ENCODE peak calls at places on chromosome 7, in six cellular contexts. One of them, this sample, is unnamed.
A peak's percentile ranks its signal among the peaks of the same experiment; 100 is the strongest.

GRCh38 chr7:3309140-3309539 is 8.1 kb downstream of the SDK1 start:
- DNase-seq in adrenal gland: no peak
- DNase-seq in ovary: no peak
- DNase-seq in HCT116: no peak
- DNase-seq in A549: no peak
- DNase-seq in transverse colon: no peak
- DNase-seq in this sample: no peak

GRCh38 chr7:120421151-120421651 is 148.2 kb downstream of the KCND2 start:
- DNase-seq in A549: no peak
- DNase-seq in HCT116: no peak
- DNase-seq in ovary: no peak
- DNase-seq in adrenal gland: no peak
- DNase-seq in transverse colon: no peak
- DNase-seq in this sample: no peak

GRCh38 chr7:120802751-120803150 is 55.2 kb downstream of the TSPAN12 start:
- DNase-seq in ovary: no peak
- DNase-seq in HCT116: no peak
- DNase-seq in A549: no peak
- DNase-seq in adrenal gland: no peak
- DNase-seq in transverse colon: no peak
- DNase-seq in this sample: no peak

GRCh38 chr7:155670521-155670920 is 26.1 kb downstream of the RBM33 start:
- DNase-seq in A549: no peak
- DNase-seq in transverse colon: no peak
- DNase-seq in adrenal gland: no peak
- DNase-seq in HCT116: no peak
- DNase-seq in ovary: no peak
- DNase-seq in this sample: no peak

GRCh38 chr7:136551618-136552017 is 316.8 kb upstream of the CHRM2 start:
- DNase-seq in transverse colon: no peak
- DNase-seq in HCT116: no peak
- DNase-seq in A549: no peak
- DNase-seq in adrenal gland: no peak
- DNase-seq in ovary: no peak
- DNase-seq in this sample: no peak

GRCh38 chr7:16660702-16661464 is 14.9 kb downstream of the BZW2 start:
- DNase-seq in A549: peak; percentile 45
- DNase-seq in ovary: no peak
- DNase-seq in HCT116: no peak
- DNase-seq in adrenal gland: no peak
- DNase-seq in transverse colon: no peak
- DNase-seq in this sample: no peak

GRCh38 chr7:88115258-88116195 is 104.3 kb downstream of the SRI start:
- DNase-seq in A549: no peak
- DNase-seq in adrenal gland: no peak
- DNase-seq in transverse colon: no peak
- DNase-seq in HCT116: no peak
- DNase-seq in ovary: no peak
- DNase-seq in this sample: no peak

GRCh38 chr7:18357691-18358090 is 137.9 kb upstream of the HDAC9 start:
- DNase-seq in transverse colon: no peak
- DNase-seq in A549: peak; percentile 8
- DNase-seq in adrenal gland: no peak
- DNase-seq in ovary: no peak
- DNase-seq in HCT116: no peak
- DNase-seq in this sample: no peak

GRCh38 chr7:75866497-75867389 is 12.1 kb upstream of the RHBDD2 start:
- DNase-seq in transverse colon: peak; percentile 54
- DNase-seq in A549: peak; percentile 77
- DNase-seq in ovary: peak; percentile 54
- DNase-seq in adrenal gland: peak; percentile 70
- DNase-seq in HCT116: peak; percentile 48
- DNase-seq in this sample: no peak

GRCh38 chr7:95589031-95589430 is 7.3 kb downstream of the PDK4 start:
- DNase-seq in A549: no peak
- DNase-seq in adrenal gland: no peak
- DNase-seq in transverse colon: no peak
- DNase-seq in HCT116: no peak
- DNase-seq in ovary: no peak
- DNase-seq in this sample: no peak

GRCh38 chr7:2299131-2299829 is 15.0 kb downstream of the SNX8 start:
- DNase-seq in adrenal gland: no peak
- DNase-seq in A549: no peak
- DNase-seq in transverse colon: no peak
- DNase-seq in ovary: no peak
- DNase-seq in HCT116: no peak
- DNase-seq in this sample: no peak

GRCh38 chr7:112129655-112130323 is 76.4 kb downstream of the DOCK4 start:
- DNase-seq in transverse colon: no peak
- DNase-seq in A549: no peak
- DNase-seq in ovary: no peak
- DNase-seq in adrenal gland: peak; percentile 26
- DNase-seq in HCT116: no peak
- DNase-seq in this sample: no peak

GRCh38 chr7:142636751-142637150 is 112.5 kb upstream of the PRSS1 start:
- DNase-seq in adrenal gland: no peak
- DNase-seq in transverse colon: no peak
- DNase-seq in ovary: no peak
- DNase-seq in A549: no peak
- DNase-seq in HCT116: no peak
- DNase-seq in this sample: no peak

GRCh38 chr7:119175916-119176627 is 951.6 kb downstream of the ANKRD7 start:
- DNase-seq in transverse colon: no peak
- DNase-seq in A549: peak; percentile 78
- DNase-seq in adrenal gland: peak; percentile 54
- DNase-seq in ovary: no peak
- DNase-seq in HCT116: peak; percentile 83
- DNase-seq in this sample: no peak

GRCh38 chr7:70764004-70764691 is 367.8 kb upstream of the GALNT17 start:
- DNase-seq in transverse colon: no peak
- DNase-seq in HCT116: no peak
- DNase-seq in adrenal gland: no peak
- DNase-seq in A549: no peak
- DNase-seq in ovary: no peak
- DNase-seq in this sample: no peak

GRCh38 chr7:116863168-116863670 is 832 bp downstream of the CAPZA2 start:
- DNase-seq in ovary: peak; percentile 41
- DNase-seq in HCT116: no peak
- DNase-seq in A549: peak; percentile 31
- DNase-seq in adrenal gland: peak; percentile 43
- DNase-seq in transverse colon: peak; percentile 23
- DNase-seq in this sample: no peak

GRCh38 chr7:28349637-28350036 is 62.7 kb upstream of the CREB5 start:
- DNase-seq in transverse colon: no peak
- DNase-seq in A549: peak; percentile 42
- DNase-seq in adrenal gland: no peak
- DNase-seq in HCT116: no peak
- DNase-seq in ovary: no peak
- DNase-seq in this sample: no peak

GRCh38 chr7:6482307-6482706 is 34.6 kb upstream of the DAGLB start:
- DNase-seq in ovary: no peak
- DNase-seq in HCT116: no peak
- DNase-seq in transverse colon: peak; percentile 39
- DNase-seq in A549: no peak
- DNase-seq in adrenal gland: no peak
- DNase-seq in this sample: no peak

GRCh38 chr7:19009241-19009935 is 108.0 kb downstream of the TWIST1 start:
- DNase-seq in adrenal gland: no peak
- DNase-seq in HCT116: no peak
- DNase-seq in ovary: no peak
- DNase-seq in transverse colon: no peak
- DNase-seq in A549: no peak
- DNase-seq in this sample: no peak

GRCh38 chr7:106151459-106152312 is 39.6 kb upstream of the SYPL1 start:
- DNase-seq in ovary: no peak
- DNase-seq in HCT116: no peak
- DNase-seq in adrenal gland: no peak
- DNase-seq in A549: no peak
- DNase-seq in transverse colon: no peak
- DNase-seq in this sample: no peak

GRCh38 chr7:40437498-40437897 is 302.7 kb downstream of the SUGCT start:
- DNase-seq in ovary: no peak
- DNase-seq in A549: peak; percentile 19
- DNase-seq in transverse colon: no peak
- DNase-seq in HCT116: peak; percentile 21
- DNase-seq in adrenal gland: no peak
- DNase-seq in this sample: no peak

GRCh38 chr7:92763636-92764423 is 72.5 kb downstream of the CDK6 start:
- DNase-seq in adrenal gland: peak; percentile 23
- DNase-seq in transverse colon: no peak
- DNase-seq in ovary: no peak
- DNase-seq in A549: peak; percentile 92
- DNase-seq in HCT116: peak; percentile 90
- DNase-seq in this sample: no peak

GRCh38 chr7:44368885-44369284 is 43.5 kb upstream of the CAMK2B start:
- DNase-seq in A549: no peak
- DNase-seq in adrenal gland: no peak
- DNase-seq in HCT116: no peak
- DNase-seq in ovary: no peak
- DNase-seq in transverse colon: no peak
- DNase-seq in this sample: no peak

GRCh38 chr7:129779602-129780256 is 168.2 kb downstream of the NRF1 start:
- DNase-seq in transverse colon: peak; percentile 49
- DNase-seq in adrenal gland: no peak
- DNase-seq in ovary: peak; percentile 31
- DNase-seq in HCT116: peak; percentile 61
- DNase-seq in A549: no peak
- DNase-seq in this sample: no peak

GRCh38 chr7:133742709-133743538 is 384.2 kb upstream of the LRGUK start:
- DNase-seq in adrenal gland: peak; percentile 6
- DNase-seq in A549: peak; percentile 31
- DNase-seq in HCT116: no peak
- DNase-seq in ovary: no peak
- DNase-seq in transverse colon: no peak
- DNase-seq in this sample: no peak

GRCh38 chr7:130957722-130958360 is 223.8 kb upstream of the KLF14 start:
- DNase-seq in adrenal gland: no peak
- DNase-seq in transverse colon: no peak
- DNase-seq in HCT116: no peak
- DNase-seq in A549: no peak
- DNase-seq in ovary: no peak
- DNase-seq in this sample: no peak

GRCh38 chr7:2567663-2568238 is 9.0 kb downstream of the IQCE start:
- DNase-seq in ovary: peak; percentile 45
- DNase-seq in transverse colon: no peak
- DNase-seq in A549: no peak
- DNase-seq in adrenal gland: peak; percentile 35
- DNase-seq in HCT116: no peak
- DNase-seq in this sample: no peak

GRCh38 chr7:151130741-151131157 is 36.7 kb downstream of the GBX1 start:
- DNase-seq in adrenal gland: no peak
- DNase-seq in HCT116: no peak
- DNase-seq in transverse colon: no peak
- DNase-seq in A549: no peak
- DNase-seq in ovary: no peak
- DNase-seq in this sample: no peak

GRCh38 chr7:132750530-132751281 is 174.4 kb upstream of the PLXNA4 start:
- DNase-seq in transverse colon: no peak
- DNase-seq in A549: no peak
- DNase-seq in ovary: no peak
- DNase-seq in HCT116: no peak
- DNase-seq in adrenal gland: no peak
- DNase-seq in this sample: no peak

DNA sequence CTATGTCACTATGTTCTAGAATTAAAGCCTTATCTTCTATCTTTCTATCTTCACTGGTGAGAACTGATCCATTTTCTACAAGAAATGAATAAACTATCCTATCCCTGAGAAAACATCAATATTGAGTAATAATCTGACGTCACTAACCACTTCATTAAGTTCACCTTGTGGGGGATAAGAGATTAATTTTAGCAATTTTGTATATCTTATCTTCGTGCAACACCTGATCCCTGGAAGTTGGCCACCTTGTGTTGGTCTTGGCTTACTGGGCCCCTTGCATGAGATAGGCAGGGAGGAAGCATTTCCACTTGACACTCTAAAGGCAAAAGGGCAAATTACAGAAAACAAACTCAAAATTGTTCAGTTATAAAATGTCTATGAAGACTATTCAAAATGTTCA is 20.1 kb upstream of the OR6B1 start:
- DNase-seq in A549: no peak
- DNase-seq in transverse colon: no peak
- DNase-seq in ovary: no peak
- DNase-seq in HCT116: no peak
- DNase-seq in adrenal gland: no peak
- DNase-seq in this sample: no peak
- TF ChIP-seq POLR2A in A549: no peak
- TF ChIP-seq POLR2A in transverse colon: no peak
- TF ChIP-seq POLR2A in ovary: no peak
- TF ChIP-seq POLR2A in HCT116: no peak
- TF ChIP-seq POLR2A in adrenal gland: no peak
- TF ChIP-seq POLR2A in this sample: no peak

GRCh38 chr7:35630573-35630972 is 64.4 kb downstream of the HERPUD2 start:
- DNase-seq in ovary: no peak
- DNase-seq in adrenal gland: no peak
- DNase-seq in HCT116: no peak
- DNase-seq in transverse colon: no peak
- DNase-seq in A549: no peak
- DNase-seq in this sample: no peak
- H3K4me1 ChIP-seq in ovary: no peaks in the 10 kb centered on the region
- H3K4me1 ChIP-seq in adrenal gland: peaks cover 9% of the 10 kb centered on the region
- H3K4me1 ChIP-seq in HCT116: peaks cover 4% of the 10 kb centered on the region
- H3K4me1 ChIP-seq in transverse colon: no peaks in the 10 kb centered on the region
- H3K4me1 ChIP-seq in A549: peaks cover 4% of the 10 kb centered on the region
- H3K4me1 ChIP-seq in this sample: no peaks in the 10 kb centered on the region

GRCh38 chr7:127651556-127652332 is at the start of gene SND1:
- DNase-seq in ovary: peak; percentile 98
- DNase-seq in A549: peak; percentile 99
- DNase-seq in HCT116: peak; percentile 99
- DNase-seq in transverse colon: peak; percentile 99
- DNase-seq in adrenal gland: peak; percentile 100
- DNase-seq in this sample: peak; percentile 99

GRCh38 chr7:127654404-127655392 is 2.7 kb downstream of the SND1 start:
- DNase-seq in ovary: no peak
- DNase-seq in transverse colon: no peak
- DNase-seq in adrenal gland: no peak
- DNase-seq in A549: no peak
- DNase-seq in HCT116: no peak
- DNase-seq in this sample: no peak

GRCh38 chr7:127652333-127653248 is 597 bp downstream of the SND1 start:
- DNase-seq in adrenal gland: no peak
- DNase-seq in HCT116: no peak
- DNase-seq in A549: peak; percentile 24
- DNase-seq in transverse colon: no peak
- DNase-seq in ovary: no peak
- DNase-seq in this sample: no peak

GRCh38 chr7:127655720-127656119 is 3.7 kb downstream of the SND1 start:
- DNase-seq in ovary: no peak
- DNase-seq in adrenal gland: no peak
- DNase-seq in transverse colon: no peak
- DNase-seq in A549: no peak
- DNase-seq in HCT116: no peak
- DNase-seq in this sample: no peak

GRCh38 chr7:127653396-127653795 is 1.4 kb downstream of the SND1 start:
- DNase-seq in A549: no peak
- DNase-seq in ovary: no peak
- DNase-seq in transverse colon: no peak
- DNase-seq in adrenal gland: no peak
- DNase-seq in HCT116: no peak
- DNase-seq in this sample: no peak
- TF ChIP-seq POLR2A in A549: no peak
- TF ChIP-seq POLR2A in ovary: no peak
- TF ChIP-seq POLR2A in transverse colon: no peak
- TF ChIP-seq POLR2A in adrenal gland: no peak
- TF ChIP-seq POLR2A in HCT116: no peak
- TF ChIP-seq POLR2A in this sample: no peak

GRCh38 chr7:123751816-123752215 is 3.0 kb upstream of the WASL start:
- DNase-seq in ovary: no peak
- DNase-seq in adrenal gland: no peak
- DNase-seq in HCT116: no peak
- DNase-seq in transverse colon: no peak
- DNase-seq in A549: no peak
- DNase-seq in this sample: no peak
- H3K4me1 ChIP-seq in ovary: no peaks in the 10 kb centered on the region
- H3K4me1 ChIP-seq in adrenal gland: peaks cover 36% of the 10 kb centered on the region
- H3K4me1 ChIP-seq in HCT116: peaks cover 24% of the 10 kb centered on the region
- H3K4me1 ChIP-seq in transverse colon: peaks cover 7% of the 10 kb centered on the region
- H3K4me1 ChIP-seq in A549: peaks cover 25% of the 10 kb centered on the region
- H3K4me1 ChIP-seq in this sample: peaks cover 30% of the 10 kb centered on the region